ENCODE peak calls at places on chromosomes 3 and 15, in six cellular contexts. Y is effector memory CD4-positive, alpha-beta T cell; W is PC-3; X is CD8-positive, alpha-beta memory T cell; A is adrenal gland; Q is A549. P is an unnamed sample. For H3K4me1 and H3K9me3, the result is how much of the 10 kb centered on the place peaks cover.

GRCh38 chr3:188272481-188273372 is 118.8 kb downstream of the LPP start:
- DNase-seq in Q (peak), A (no peak), X (no peak), W (peak), Y (no peak), P (peak)

GRCh38 chr15:38593523-38593922 is 28.9 kb upstream of the RASGRP1 start:
- DNase-seq in Y (no peak), W (peak), X (no peak), Q (peak), A (no peak), P (peak)

GRCh38 chr3:149507491-149508324 is 33.2 kb downstream of the TM4SF4 start:
- DNase-seq in X (no peak), Y (no peak), A (no peak), W (no peak), Q (no peak), P (no peak)

GRCh38 chr15:27665002-27665401 is 434.1 kb downstream of the OCA2 start:
- DNase-seq in X (no peak), A (no peak), W (no peak), Q (no peak), Y (no peak), P (no peak)

GRCh38 chr15:64048766-64049165 is 2.5 kb upstream of the DAPK2 start:
- DNase-seq in Q (no peak), Y (no peak), A (no peak), X (no peak), W (no peak), P (no peak)

GRCh38 chr15:26864664-26865191 is 2.1 kb upstream of the GABRA5 start:
- DNase-seq in Y (no peak), X (no peak), A (peak), W (peak), Q (peak), P (peak)

GRCh38 chr15:41969851-41970431 is 2.4 kb downstream of the EHD4 start:
- DNase-seq in A (no peak), W (peak), Y (peak), Q (no peak), X (peak), P (no peak)

GRCh38 chr3:138620431-138620830 is 11.9 kb downstream of the FAIM start:
- DNase-seq in A (no peak), W (no peak), Y (no peak), X (no peak), Q (no peak), P (no peak)

GRCh38 chr3:73520931-73521461 is 103.7 kb downstream of the PDZRN3 start:
- DNase-seq in W (no peak), A (no peak), Y (no peak), Q (no peak), X (no peak), P (no peak)

GRCh38 chr3:4413467-4413866 is 53.6 kb downstream of the SUMF1 start:
- DNase-seq in Q (no peak), W (peak), Y (no peak), X (no peak), A (no peak), P (peak)

GRCh38 chr3:194761384-194761783 is 75.7 kb downstream of the FAM43A start:
- DNase-seq in A (no peak), X (no peak), Y (no peak), Q (no peak), W (peak), P (no peak)

GRCh38 chr15:89003865-89004725 is 84.2 kb upstream of the ABHD2 start:
- DNase-seq in Q (peak), X (no peak), Y (no peak), W (no peak), A (peak), P (peak)

GRCh38 chr3:62592408-62592807 is 219.1 kb upstream of the FEZF2 start:
- DNase-seq in Q (no peak), Y (no peak), X (no peak), W (no peak), A (no peak), P (no peak)

GRCh38 chr3:32569540-32570425 is 875 bp downstream of the DYNC1LI1 start:
- DNase-seq in A (peak), Y (peak), X (peak), Q (peak), W (peak), P (peak)

GRCh38 chr3:190089711-190090110 is 31.0 kb downstream of the P3H2 start:
- DNase-seq in W (peak), Q (no peak), A (no peak), Y (no peak), X (no peak), P (no peak)

GRCh38 chr3:73683706-73684105 is 59.0 kb upstream of the PDZRN3 start:
- DNase-seq in W (no peak), Y (no peak), Q (no peak), X (no peak), A (no peak), P (no peak)

GRCh38 chr3:190617185-190617584 is 103.3 kb downstream of the IL1RAP start:
- DNase-seq in X (no peak), Y (no peak), Q (peak), W (peak), A (no peak), P (no peak)

GRCh38 chr15:79257454-79257853 is 25.1 kb upstream of the ANKRD34C start:
- DNase-seq in X (no peak), W (no peak), Q (peak), Y (no peak), A (no peak), P (no peak)

GRCh38 chr3:87336761-87337160 is 60.4 kb upstream of the POU1F1 start:
- DNase-seq in Q (no peak), W (peak), Y (no peak), A (no peak), X (no peak), P (no peak)

GRCh38 chr3:141383555-141384129 is 15.3 kb downstream of the ZBTB38 start:
- DNase-seq in A (no peak), Q (no peak), X (no peak), W (no peak), Y (no peak), P (no peak)

GRCh38 chr3:111735271-111735758 is 123.8 kb upstream of the PHLDB2 start:
- DNase-seq in A (no peak), Y (no peak), W (peak), Q (peak), X (no peak), P (peak)

GRCh38 chr3:111733856-111734255 is 125.2 kb upstream of the PHLDB2 start:
- DNase-seq in X (no peak), Y (no peak), Q (no peak), W (no peak), A (no peak), P (no peak)

GRCh38 chr3:111732248-111732879 is 126.7 kb upstream of the PHLDB2 start:
- DNase-seq in A (no peak), X (no peak), W (no peak), Q (peak), Y (no peak), P (no peak)

GRCh38 chr3:111734652-111735051 is 124.4 kb upstream of the PHLDB2 start:
- DNase-seq in W (no peak), Y (no peak), X (no peak), Q (no peak), A (no peak), P (no peak)

DNA sequence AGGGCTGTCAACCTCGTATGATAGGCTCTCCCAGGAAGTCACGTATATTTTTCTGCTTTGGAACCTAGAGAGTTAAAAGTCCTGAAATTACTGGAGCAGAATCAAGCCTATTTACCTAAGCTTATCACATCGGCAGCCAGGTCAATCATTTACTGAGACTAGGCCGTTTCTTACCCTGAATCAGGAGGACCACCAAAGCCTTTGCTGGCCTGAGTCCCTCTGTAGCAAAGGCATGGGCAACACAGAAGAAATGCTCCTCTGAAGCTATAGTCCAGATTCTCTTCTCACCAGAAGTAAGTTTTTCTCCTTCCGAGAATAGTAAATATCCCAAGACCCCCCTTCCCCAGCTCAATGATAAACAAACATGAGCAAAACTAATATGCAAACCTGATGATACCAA is 125.9 kb upstream of the PHLDB2 start:
- DNase-seq in A (no peak), X (no peak), Q (peak), W (no peak), Y (no peak), P (no peak)
- H3K4me1 ChIP-seq in A (under half), X (under half), Q (half or more), W (half or more), Y (under half), P (under half)

GRCh38 chr3:25429960-25430941 is 2.2 kb downstream of the RARB start:
- DNase-seq in Q (no peak), A (no peak), X (no peak), W (no peak), Y (no peak), P (no peak)
- H3K4me3 ChIP-seq in Q (peak), A (no peak), X (no peak), W (no peak), Y (no peak), P (peak)

GRCh38 chr3:39760325-39760724 is 49.1 kb upstream of the MYRIP start:
- DNase-seq in Y (no peak), W (no peak), X (no peak), Q (no peak), A (no peak), P (no peak)

GRCh38 chr3:39762537-39762936 is 46.9 kb upstream of the MYRIP start:
- DNase-seq in W (no peak), X (no peak), Q (no peak), Y (no peak), A (no peak), P (no peak)

GRCh38 chr3:39763390-39763789 is 46.0 kb upstream of the MYRIP start:
- DNase-seq in W (no peak), X (no peak), Q (no peak), Y (no peak), A (no peak), P (no peak)

GRCh38 chr3:39765575-39765974 is 43.8 kb upstream of the MYRIP start:
- DNase-seq in Q (no peak), Y (no peak), W (no peak), A (no peak), X (no peak), P (no peak)
- H3K9me3 ChIP-seq in Q (under half), Y (under half), W (under half), A (under half), X (under half), P (under half)

GRCh38 chr15:60396964-60397771 is 618 bp downstream of the ANXA2 start:
- DNase-seq in X (peak), Y (peak), Q (peak), W (peak), A (peak), P (peak)
- H3K4me1 ChIP-seq in X (under half), Y (half or more), Q (half or more), W (half or more), A (under half), P (under half)